ENCODE peak calls at places on chromosomes 13 and 19, in eight cellular contexts. X is Kasumi-1; J is A172; C is hepatic stellate cell; F is endothelial cell; L is activated CD4-positive, alpha-beta T cell treated with anti-CD3 and anti-CD28 coated beads for 48 hours; I is heart left ventricle; Z is cardiac muscle cell. N is an unnamed sample.
A peak's percentile ranks its signal among the peaks of the same experiment; 100 is the strongest.

GRCh38 chr19:5321851-5322681 is 18.5 kb downstream of the PTPRS start:
- DNase-seq in Z (peak; percentile 50), L (peak; percentile 34), J (no peak), C (no peak), X (peak; percentile 13), I (no peak), F (no peak), N (peak; percentile 70)

GRCh38 chr13:79779761-79780160 is 298.8 kb downstream of the NDFIP2 start:
- DNase-seq in C (peak; percentile 29), X (peak; percentile 12), J (no peak), I (no peak), Z (no peak), L (no peak), F (no peak), N (no peak)

GRCh38 chr19:5913739-5914357 is at the start of gene CAPS:
- DNase-seq in L (no peak), J (peak; percentile 95), I (peak; percentile 74), C (peak; percentile 42), X (no peak), F (no peak), Z (no peak), N (no peak)

GRCh38 chr13:59112375-59112774 is 1051.4 kb downstream of the DIAPH3 start:
- DNase-seq in L (no peak), J (peak; percentile 91), F (no peak), C (peak; percentile 48), Z (no peak), X (peak; percentile 44), I (no peak), N (no peak)

GRCh38 chr19:38433268-38433733 is at the start of gene RYR1:
- DNase-seq in X (no peak), F (peak; percentile 61), I (peak; percentile 71), C (peak; percentile 71), Z (peak; percentile 87), J (no peak), L (peak; percentile 78), N (peak; percentile 56)

GRCh38 chr13:40476175-40476958 is 190.1 kb downstream of the FOXO1 start:
- DNase-seq in Z (peak; percentile 15), X (no peak), F (no peak), C (peak; percentile 73), I (no peak), L (no peak), J (peak; percentile 20), N (no peak)

GRCh38 chr13:46663216-46663615 is 110.2 kb downstream of the LRCH1 start:
- DNase-seq in J (no peak), F (no peak), C (no peak), Z (no peak), L (no peak), I (no peak), X (no peak), N (no peak)

GRCh38 chr19:35088514-35088913 is 27.1 kb upstream of the FXYD3 start:
- DNase-seq in I (no peak), J (peak; percentile 96), C (peak; percentile 92), X (no peak), F (no peak), Z (no peak), L (no peak), N (no peak)

GRCh38 chr19:609001-609340 is 19.3 kb downstream of the HCN2 start:
- DNase-seq in X (no peak), I (peak; percentile 68), C (no peak), Z (no peak), F (no peak), J (peak; percentile 85), L (no peak), N (peak; percentile 72)

GRCh38 chr13:110520431-110521295 is 40.9 kb downstream of the RAB20 start:
- DNase-seq in F (no peak), L (no peak), C (no peak), Z (no peak), X (peak; percentile 53), J (no peak), I (peak; percentile 90), N (peak; percentile 83)

GRCh38 chr13:75633285-75633684 is 2.8 kb upstream of the LMO7 start:
- DNase-seq in L (no peak), X (no peak), C (peak; percentile 74), J (peak; percentile 83), I (no peak), Z (no peak), F (no peak), N (no peak)

GRCh38 chr13:66087149-66087780 is 1142.9 kb downstream of the PCDH9 start:
- DNase-seq in L (no peak), C (no peak), F (no peak), J (no peak), Z (no peak), X (no peak), I (no peak), N (no peak)

GRCh38 chr13:58025821-58026220 is 394.3 kb downstream of the PCDH17 start:
- DNase-seq in F (no peak), L (no peak), I (no peak), Z (peak; percentile 16), J (no peak), X (no peak), C (no peak), N (no peak)

GRCh38 chr19:38869836-38870607 is 8.1 kb downstream of the RINL start:
- DNase-seq in J (no peak), I (peak; percentile 90), X (peak; percentile 45), L (peak; percentile 95), Z (peak; percentile 66), C (peak; percentile 73), F (peak; percentile 68), N (peak; percentile 53)

GRCh38 chr19:21202865-21203494 is 61.1 kb downstream of the ZNF431 start:
- DNase-seq in I (no peak), X (peak; percentile 9), L (peak; percentile 36), C (peak; percentile 3), F (peak; percentile 54), Z (peak; percentile 64), J (no peak), N (no peak)

GRCh38 chr13:98778749-98779148 is 26.3 kb upstream of the SLC15A1 start:
- DNase-seq in L (no peak), F (no peak), X (no peak), J (peak; percentile 50), Z (no peak), I (no peak), C (no peak), N (no peak)

GRCh38 chr19:30780032-30780431 is 407.8 kb downstream of the ZNF536 start:
- DNase-seq in X (no peak), L (no peak), C (no peak), F (no peak), Z (no peak), I (no peak), J (no peak), N (no peak)

GRCh38 chr19:38894968-38895367 is 4.5 kb downstream of the SIRT2 start:
- DNase-seq in Z (no peak), L (no peak), J (no peak), F (no peak), I (no peak), C (no peak), X (no peak), N (no peak)

N was measured in posterior cingulate gyrus.